ENCODE peak calls at places on chromosomes 16 and 17, in four cellular contexts. F, Q, J and M are unnamed samples.

GRCh38 chr16:27458196-27458728 is 56.3 kb downstream of the IL21R start:
- DNase-seq in F (no peak), Q (no peak), J (no peak), M (no peak)

GRCh38 chr17:36730095-36730808 is 128.9 kb downstream of the MRM1 start:
- DNase-seq in Q (no peak), J (no peak), F (no peak), M (no peak)

GRCh38 chr17:72634621-72635020 is 457.9 kb downstream of the SLC39A11 start:
- DNase-seq in F (no peak), Q (no peak), J (no peak), M (no peak)

GRCh38 chr16:57916735-57917450 is 54.0 kb downstream of the CNGB1 start:
- DNase-seq in J (no peak), Q (no peak), F (no peak), M (no peak)

GRCh38 chr16:69917739-69918138 is 33.4 kb upstream of the CLEC18A start:
- DNase-seq in Q (peak), F (no peak), J (peak), M (no peak)

GRCh38 chr17:7851438-7852261 is 3.2 kb upstream of the TMEM88 start:
- DNase-seq in Q (peak), F (no peak), J (peak), M (peak)

GRCh38 chr17:1197379-1197778 is 17.6 kb upstream of the ABR start:
- DNase-seq in F (no peak), J (no peak), Q (peak), M (no peak)

GRCh38 chr17:74877592-74878543 is 5.1 kb upstream of the FDXR start:
- DNase-seq in J (no peak), F (no peak), Q (peak), M (no peak)

GRCh38 chr17:62995377-62995885 is 29.4 kb downstream of the TANC2 start:
- DNase-seq in F (no peak), J (no peak), Q (peak), M (peak)

GRCh38 chr17:40598021-40598927 is 33.0 kb upstream of the CCR7 start:
- DNase-seq in Q (no peak), F (no peak), J (no peak), M (no peak)

GRCh38 chr16:50986453-50986852 is 164.6 kb downstream of the SALL1 start:
- DNase-seq in F (no peak), J (no peak), Q (no peak), M (no peak)

GRCh38 chr16:19071811-19072777 is 4.7 kb downstream of the COQ7 start:
- DNase-seq in J (peak), Q (peak), F (no peak), M (peak)

GRCh38 chr16:53773150-53773846 is 69.3 kb downstream of the FTO start:
- DNase-seq in J (peak), Q (peak), F (no peak), M (peak)

GRCh38 chr17:48102700-48103378 is 1.6 kb upstream of the CBX1 start:
- DNase-seq in F (no peak), J (no peak), Q (no peak), M (no peak)

GRCh38 chr17:5583426-5584382 is 605 bp downstream of the NLRP1 start:
- DNase-seq in J (peak), F (no peak), Q (peak), M (no peak)

GRCh38 chr17:18226284-18226945 is 980 bp downstream of the LLGL1 start:
- DNase-seq in J (no peak), F (no peak), Q (peak), M (no peak)

GRCh38 chr16:70709961-70710360 is 24.1 kb upstream of the MTSS2 start:
- DNase-seq in Q (no peak), F (no peak), J (no peak), M (no peak)

GRCh38 chr16:6160303-6160702 is 1062.7 kb upstream of the EEF2KMT start:
- DNase-seq in Q (no peak), J (no peak), F (no peak), M (no peak)

GRCh38 chr17:4605826-4606225 is 21.5 kb downstream of the SMTNL2 start:
- DNase-seq in F (no peak), Q (no peak), J (peak), M (no peak)

GRCh38 chr17:42980766-42981397 is 517 bp downstream of the RUNDC1 start:
- DNase-seq in F (no peak), J (peak), Q (peak), M (peak)

DNA sequence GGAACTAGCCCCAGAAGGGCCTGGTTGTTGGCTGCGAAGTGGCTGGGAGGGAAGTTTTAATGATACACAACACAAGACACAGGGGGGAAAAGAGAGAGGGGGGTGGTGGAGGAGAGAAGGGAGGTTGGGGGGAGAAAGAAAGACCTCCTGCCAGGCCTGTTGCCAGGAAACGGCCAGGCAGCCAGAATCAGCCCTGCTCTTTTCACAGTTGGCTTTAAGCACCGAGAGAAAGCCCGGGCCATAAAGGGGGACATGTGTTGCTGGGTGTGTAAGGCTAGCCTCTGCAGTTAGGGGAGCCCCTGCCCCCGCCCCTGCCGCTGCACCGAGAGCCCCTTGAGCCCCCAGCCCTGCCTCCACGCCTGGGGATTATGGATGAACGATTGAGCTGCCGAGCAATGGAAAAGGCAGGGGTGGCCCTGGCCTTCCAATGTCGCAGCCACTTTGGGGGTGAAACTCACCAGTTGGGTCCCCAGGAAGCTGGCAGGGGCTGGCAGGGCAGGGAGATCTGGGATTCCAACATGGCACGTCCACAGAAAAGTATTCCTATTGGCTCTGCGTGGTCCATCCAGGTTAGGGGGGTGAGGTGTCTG is 13.9 kb upstream of the WNT3 start:
- DNase-seq in J (no peak), F (no peak), Q (no peak), M (no peak)
- H3K4me3 ChIP-seq in J (no peak), F (no peak), Q (no peak), M (no peak)

DNA sequence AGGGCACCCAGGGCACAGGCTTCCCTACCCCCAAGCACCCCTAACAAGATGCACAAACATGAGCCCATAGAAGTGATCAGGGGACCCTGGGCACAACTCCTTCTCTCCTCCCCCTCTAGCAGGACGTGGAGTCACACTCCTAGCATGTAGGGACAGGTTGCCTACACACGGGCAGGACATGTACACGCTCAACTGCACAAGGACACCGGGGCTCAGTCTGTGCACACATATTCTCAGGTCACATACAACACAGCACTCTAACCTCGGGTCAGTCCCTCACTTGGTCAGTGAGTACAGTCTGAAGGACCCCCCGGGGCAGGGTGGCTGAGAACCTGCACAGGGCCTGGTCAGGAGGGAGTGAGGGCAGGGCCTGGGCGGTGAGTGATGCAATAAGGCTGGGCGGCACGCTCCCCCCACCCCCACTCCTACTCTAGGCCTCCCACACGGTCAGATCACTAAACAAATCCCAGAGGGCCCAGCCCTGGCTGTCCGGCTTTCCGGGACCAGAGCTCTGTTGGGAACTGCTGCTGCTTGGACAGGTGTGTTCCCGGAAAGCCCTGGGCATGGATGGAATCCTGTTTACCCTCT is 808 bp upstream of the DOC2B start:
- DNase-seq in F (no peak), J (no peak), Q (no peak), M (no peak)
- H3K4me3 ChIP-seq in F (no peak), J (no peak), Q (no peak), M (no peak)

GRCh38 chr17:58333396-58334207 is 5.0 kb upstream of the TSPOAP1 start:
- DNase-seq in J (no peak), Q (no peak), F (no peak), M (no peak)
- H3K4me3 ChIP-seq in J (no peak), Q (no peak), F (no peak), M (no peak)

DNA sequence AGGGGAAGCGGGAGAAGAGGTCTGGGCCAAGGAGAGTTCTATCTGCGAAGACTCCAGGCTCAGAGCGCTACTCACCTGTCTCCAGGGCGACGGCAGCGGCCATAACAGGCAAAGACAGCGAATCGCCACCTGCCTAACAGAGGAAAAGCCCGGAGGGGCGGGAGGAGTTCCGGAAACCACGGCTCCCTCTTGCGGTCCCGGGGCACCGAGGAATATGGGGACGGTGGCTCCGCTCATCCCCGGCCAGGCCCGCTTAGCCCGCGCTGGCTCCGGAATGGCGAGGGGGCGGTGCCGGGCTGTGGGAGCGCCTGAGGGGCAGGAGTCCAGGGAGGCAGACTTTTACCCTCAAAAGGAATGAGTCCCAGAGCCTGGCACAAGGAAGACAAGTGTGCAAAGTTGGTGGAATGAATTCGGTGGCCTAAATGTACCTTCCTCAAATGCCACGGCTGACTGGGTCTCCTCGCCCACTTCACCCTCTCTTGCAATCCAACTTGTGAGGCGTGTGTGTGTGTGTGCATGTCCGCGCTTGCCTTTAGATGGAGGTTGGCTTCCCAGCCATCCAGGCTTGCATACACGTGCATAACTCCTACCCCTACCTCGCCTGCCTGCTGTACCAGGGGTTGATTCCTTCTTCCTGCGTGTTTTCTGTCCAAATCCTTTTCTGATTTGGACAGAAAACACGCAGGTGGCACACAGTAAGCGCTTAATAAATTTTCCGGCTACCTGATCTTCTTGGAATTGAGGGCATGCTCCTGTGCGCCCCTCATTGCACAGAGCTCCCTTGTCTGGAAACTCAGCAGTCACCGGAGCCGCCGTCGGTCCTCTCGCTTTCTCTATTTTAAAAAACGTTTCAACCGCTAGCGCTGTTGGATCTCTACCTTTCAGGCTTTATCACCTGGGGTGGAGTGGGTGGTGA is 3.5 kb downstream of the C17orf100 start:
- DNase-seq in F (no peak), Q (no peak), J (no peak), M (no peak)
- H3K4me3 ChIP-seq in F (no peak), Q (no peak), J (no peak), M (no peak)

DNA sequence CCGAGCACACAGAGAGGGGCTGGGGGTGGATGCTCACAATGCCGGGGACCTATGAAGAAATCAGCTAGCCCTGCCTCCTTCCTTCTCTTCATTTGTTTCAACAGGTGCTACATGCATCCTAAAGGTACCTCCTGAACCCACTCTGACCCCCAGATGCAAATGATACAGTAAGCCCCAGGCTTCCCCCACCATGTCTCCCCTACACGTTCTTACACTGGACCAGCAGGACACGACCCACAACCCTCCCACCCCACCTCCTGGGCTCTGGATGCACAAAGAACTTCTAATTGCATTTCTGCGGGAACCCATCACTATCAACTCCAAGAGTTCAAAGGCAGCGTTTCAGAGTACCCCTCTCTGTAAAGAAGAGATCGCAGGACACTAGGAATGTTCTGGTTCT is 2.1 kb downstream of the XYLT1 start:
- DNase-seq in Q (peak), J (no peak), F (no peak), M (no peak)
- H3K4me3 ChIP-seq in Q (peak), J (no peak), F (peak), M (no peak)

DNA sequence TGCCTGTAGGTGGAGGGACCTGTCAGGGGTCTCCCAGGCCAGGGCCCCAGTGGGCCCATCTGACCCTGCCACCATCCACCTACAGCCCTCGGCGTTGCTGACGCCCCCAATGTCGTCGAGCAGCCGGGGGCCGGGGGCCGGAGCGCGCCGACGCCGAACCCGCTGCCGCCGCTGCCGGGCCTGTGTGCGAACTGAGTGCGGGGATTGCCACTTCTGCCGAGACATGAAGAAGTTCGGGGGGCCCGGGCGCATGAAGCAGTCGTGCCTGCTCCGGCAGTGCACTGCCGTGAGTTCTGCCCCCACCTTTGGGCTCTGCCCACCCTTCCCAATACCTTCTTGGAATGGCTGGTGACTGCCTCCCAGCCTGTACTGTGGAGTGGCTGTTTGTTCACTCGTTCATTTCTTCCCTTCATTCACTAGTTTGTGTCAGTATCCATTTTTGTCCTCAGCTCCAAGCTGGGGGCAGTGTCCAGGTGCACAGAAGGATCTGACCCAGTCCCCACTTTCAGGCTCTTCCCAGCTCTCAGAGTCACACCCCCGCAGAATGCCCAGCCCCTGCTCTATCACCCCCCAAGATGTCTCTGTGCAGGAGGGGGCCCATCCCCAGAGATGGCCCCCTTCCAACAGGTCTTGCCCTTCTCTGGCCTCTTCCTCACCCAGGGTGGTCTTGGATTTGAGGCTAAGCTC is 2.4 kb downstream of the FBXL19 start:
- DNase-seq in Q (no peak), J (no peak), F (no peak), M (no peak)
- H3K4me3 ChIP-seq in Q (no peak), J (no peak), F (no peak), M (no peak)

DNA sequence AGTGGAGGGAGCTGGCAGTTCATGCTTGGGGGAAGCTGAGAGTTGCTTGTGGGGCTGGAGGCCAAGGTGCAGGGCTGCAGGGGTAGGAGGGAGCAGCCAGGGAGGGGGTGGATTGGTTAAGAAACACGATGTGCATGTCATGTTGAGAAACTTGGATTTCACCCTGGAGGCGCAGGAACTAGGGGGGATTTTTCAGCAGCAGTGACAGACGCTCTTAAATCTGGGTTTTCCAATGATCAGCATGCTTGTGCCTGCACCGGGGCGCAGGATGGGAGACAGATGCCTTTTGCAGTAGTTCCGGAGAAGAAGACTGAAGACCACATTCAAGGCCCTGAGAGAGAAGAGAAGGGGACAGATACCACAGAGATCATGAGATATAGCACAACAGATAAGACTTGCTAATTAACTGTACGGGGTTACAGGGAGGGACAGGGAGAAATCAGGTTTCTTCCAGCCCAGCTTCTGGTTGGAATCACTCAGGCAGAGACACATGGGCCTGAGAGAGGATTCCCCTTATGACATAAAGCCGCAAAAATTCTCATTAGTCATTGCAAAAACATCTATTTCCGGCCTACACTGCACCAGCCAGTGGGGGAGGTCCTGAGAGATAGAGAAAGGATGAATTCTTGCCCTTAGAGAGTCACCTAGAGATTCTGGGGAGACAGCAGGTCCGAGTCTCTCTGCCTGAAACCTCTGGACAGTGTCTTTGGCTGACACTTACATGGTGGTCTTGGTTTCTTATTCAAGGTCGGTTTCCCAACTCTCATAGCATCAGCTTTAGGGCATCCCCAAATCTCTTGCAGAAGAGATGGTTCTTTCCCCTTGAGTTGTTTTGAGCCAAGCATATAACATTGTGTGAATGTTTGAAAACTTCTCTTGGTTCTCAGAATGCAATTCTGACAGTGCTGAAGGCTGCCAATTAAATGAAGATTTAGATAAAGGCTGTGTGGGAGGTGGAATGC is 27.1 kb downstream of the CDH13 start:
- DNase-seq in F (no peak), J (no peak), Q (peak), M (no peak)
- H3K4me3 ChIP-seq in F (no peak), J (no peak), Q (peak), M (no peak)

GRCh38 chr17:82754297-82755208 is 2.7 kb downstream of the TBCD start:
- DNase-seq in J (no peak), F (no peak), Q (no peak), M (no peak)
- H3K4me3 ChIP-seq in J (no peak), F (no peak), Q (no peak), M (no peak)